ENCODE peak calls at places on chromosomes 11 and 22, in ten cellular contexts. V is WERI-Rb-1, W is B cell, H is fibroblast of pulmonary artery, Z is fibroblast of the aortic adventitia, Q is nephron progenitor cell, J is upper lobe of right lung, I is psoas muscle, M is endothelial cell of umbilical vein, C is HFF-Myc. R is an unnamed sample.

GRCh38 chr11:129722529-129722928 is 93.1 kb upstream of the TMEM45B start:
- DNase-seq in V (no peak), W (no peak), H (no peak), Z (no peak), Q (no peak), J (no peak), I (no peak), M (no peak), C (no peak), R (no peak)

GRCh38 chr11:71563401-71563800 is 2.0 kb upstream of the KRTAP5-10 start:
- DNase-seq in V (peak), W (no peak), H (peak), Z (peak), Q (peak), J (no peak), I (no peak), M (peak), C (no peak), R (no peak)

GRCh38 chr11:102226702-102227101 is 90.6 kb upstream of the BIRC3 start:
- DNase-seq in V (peak), W (no peak), H (peak), Z (peak), Q (no peak), J (no peak), I (no peak), M (peak), C (peak), R (no peak)

GRCh38 chr11:26572770-26573402 is 823 bp upstream of the MUC15 start:
- DNase-seq in V (no peak), W (no peak), H (no peak), Z (no peak), Q (no peak), J (no peak), I (no peak), M (no peak), C (no peak), R (no peak)

GRCh38 chr22:37197451-37198289 is 9.6 kb upstream of the C1QTNF6 start:
- DNase-seq in V (no peak), W (no peak), H (peak), Z (peak), Q (no peak), J (peak), I (peak), M (peak), C (no peak), R (peak)

GRCh38 chr11:132264616-132265015 is 894.2 kb downstream of the NTM start:
- DNase-seq in V (no peak), W (no peak), H (no peak), Z (no peak), Q (no peak), J (no peak), I (no peak), M (no peak), C (no peak), R (no peak)

GRCh38 chr11:118789501-118790356 is 1.2 kb downstream of the DDX6 start:
- DNase-seq in V (no peak), W (no peak), H (peak), Z (peak), Q (no peak), J (no peak), I (no peak), M (peak), C (no peak), R (no peak)

GRCh38 chr22:19331975-19332374 is 40.5 kb upstream of the CLTCL1 start:
- DNase-seq in V (no peak), W (no peak), H (no peak), Z (no peak), Q (no peak), J (no peak), I (no peak), M (no peak), C (no peak), R (no peak)

GRCh38 chr11:70788247-70789022 is 390.1 kb downstream of the CTTN start:
- DNase-seq in V (no peak), W (no peak), H (peak), Z (peak), Q (no peak), J (peak), I (no peak), M (peak), C (peak), R (no peak)

GRCh38 chr11:61065955-61066638 is 36.2 kb upstream of the CD5 start:
- DNase-seq in V (no peak), W (no peak), H (no peak), Z (no peak), Q (no peak), J (no peak), I (no peak), M (no peak), C (no peak), R (no peak)

GRCh38 chr11:45354976-45355705 is 69.0 kb upstream of the SYT13 start:
- DNase-seq in V (peak), W (peak), H (peak), Z (peak), Q (peak), J (peak), I (peak), M (peak), C (peak), R (peak)

GRCh38 chr11:34669458-34669857 is 48.6 kb downstream of the EHF start:
- DNase-seq in V (no peak), W (no peak), H (no peak), Z (no peak), Q (no peak), J (no peak), I (no peak), M (no peak), C (no peak), R (no peak)

GRCh38 chr11:47355283-47356128 is 3.0 kb upstream of the MYBPC3 start:
- DNase-seq in V (peak), W (no peak), H (peak), Z (peak), Q (peak), J (peak), I (peak), M (peak), C (peak), R (peak)

GRCh38 chr22:40509401-40510134 is 127.0 kb downstream of the MRTFA start:
- DNase-seq in V (no peak), W (no peak), H (peak), Z (peak), Q (no peak), J (no peak), I (peak), M (peak), C (no peak), R (no peak)

GRCh38 chr11:104442320-104442719 is 278.4 kb upstream of the PDGFD start:
- DNase-seq in V (no peak), W (no peak), H (peak), Z (peak), Q (no peak), J (no peak), I (no peak), M (no peak), C (no peak), R (no peak)

GRCh38 chr22:43127166-43127908 is 15.9 kb downstream of the MCAT start:
- DNase-seq in V (no peak), W (no peak), H (no peak), Z (no peak), Q (no peak), J (no peak), I (no peak), M (no peak), C (no peak), R (no peak)

GRCh38 chr11:61111786-61112517 is 9.7 kb downstream of the CD5 start:
- DNase-seq in V (no peak), W (no peak), H (no peak), Z (no peak), Q (no peak), J (no peak), I (no peak), M (no peak), C (no peak), R (no peak)

GRCh38 chr11:7522106-7522505 is 8.3 kb downstream of the PPFIBP2 start:
- DNase-seq in V (no peak), W (no peak), H (no peak), Z (no peak), Q (no peak), J (no peak), I (no peak), M (no peak), C (no peak), R (no peak)

GRCh38 chr11:115170133-115170815 is 333.9 kb downstream of the CADM1 start:
- DNase-seq in V (peak), W (no peak), H (peak), Z (peak), Q (peak), J (no peak), I (no peak), M (peak), C (no peak), R (no peak)

GRCh38 chr11:2300936-2301630 is 635 bp downstream of the C11orf21 start:
- DNase-seq in V (peak), W (no peak), H (no peak), Z (no peak), Q (no peak), J (peak), I (peak), M (no peak), C (no peak), R (peak)

GRCh38 chr11:67372993-67373915 is at the start of gene CLCF1:
- DNase-seq in V (peak), W (peak), H (peak), Z (peak), Q (peak), J (peak), I (peak), M (no peak), C (no peak), R (no peak)

GRCh38 chr11:101721270-101721669 is 137.5 kb upstream of the TRPC6 start:
- DNase-seq in V (no peak), W (no peak), H (no peak), Z (no peak), Q (no peak), J (no peak), I (no peak), M (no peak), C (no peak), R (no peak)

GRCh38 chr11:102177974-102178631 is 67.9 kb downstream of the YAP1 start:
- DNase-seq in V (no peak), W (no peak), H (peak), Z (peak), Q (no peak), J (no peak), I (no peak), M (peak), C (peak), R (no peak)

GRCh38 chr11:97110376-97110775 is 720.6 kb downstream of the JRKL start:
- DNase-seq in V (no peak), W (no peak), H (peak), Z (no peak), Q (no peak), J (no peak), I (no peak), M (no peak), C (no peak), R (no peak)

GRCh38 chr11:28168718-28169117 is 60.5 kb downstream of the METTL15 start:
- DNase-seq in V (no peak), W (no peak), H (no peak), Z (no peak), Q (no peak), J (no peak), I (no peak), M (no peak), C (no peak), R (no peak)

GRCh38 chr11:3989891-3990290 is 104.7 kb upstream of the RRM1 start:
- DNase-seq in V (no peak), W (no peak), H (no peak), Z (no peak), Q (no peak), J (no peak), I (no peak), M (no peak), C (no peak), R (no peak)

GRCh38 chr11:36352919-36353318 is 56.8 kb downstream of the PRR5L start:
- DNase-seq in V (no peak), W (no peak), H (no peak), Z (no peak), Q (no peak), J (no peak), I (no peak), M (no peak), C (no peak), R (no peak)

GRCh38 chr11:104151404-104152204 is 12.3 kb downstream of the PDGFD start:
- DNase-seq in V (no peak), W (no peak), H (peak), Z (peak), Q (no peak), J (no peak), I (no peak), M (peak), C (no peak), R (no peak)

GRCh38 chr11:103047837-103048236 is 44.1 kb downstream of the DCUN1D5 start:
- DNase-seq in V (no peak), W (no peak), H (no peak), Z (peak), Q (no peak), J (no peak), I (no peak), M (no peak), C (no peak), R (no peak)

GRCh38 chr22:31334329-31334728 is 11.8 kb downstream of the PATZ1 start:
- DNase-seq in V (no peak), W (no peak), H (no peak), Z (no peak), Q (no peak), J (no peak), I (no peak), M (no peak), C (no peak), R (no peak)

GRCh38 chr11:17407575-17407974 is 19.1 kb upstream of the KCNJ11 start:
- DNase-seq in V (no peak), W (no peak), H (no peak), Z (no peak), Q (no peak), J (no peak), I (no peak), M (no peak), C (no peak), R (no peak)

GRCh38 chr11:36540998-36541397 is 26.8 kb upstream of the RAG1 start:
- DNase-seq in V (peak), W (no peak), H (peak), Z (peak), Q (no peak), J (no peak), I (no peak), M (peak), C (peak), R (no peak)

GRCh38 chr11:44589301-44589700 is 23.8 kb downstream of the CD82 start:
- DNase-seq in V (no peak), W (no peak), H (peak), Z (no peak), Q (no peak), J (no peak), I (no peak), M (no peak), C (no peak), R (no peak)

GRCh38 chr11:17921620-17922473 is 91.0 kb downstream of the SERGEF start:
- DNase-seq in V (no peak), W (no peak), H (peak), Z (peak), Q (no peak), J (no peak), I (peak), M (no peak), C (peak), R (no peak)

GRCh38 chr11:14380947-14381555 is 22.1 kb upstream of the RRAS2 start:
- DNase-seq in V (peak), W (peak), H (peak), Z (peak), Q (peak), J (peak), I (peak), M (peak), C (no peak), R (peak)

GRCh38 chr11:102111787-102112653 is 1.8 kb downstream of the YAP1 start:
- DNase-seq in V (no peak), W (no peak), H (peak), Z (peak), Q (no peak), J (no peak), I (peak), M (peak), C (peak), R (no peak)

GRCh38 chr11:117375960-117376359 is 48.3 kb downstream of the CEP164 start:
- DNase-seq in V (no peak), W (no peak), H (no peak), Z (no peak), Q (no peak), J (no peak), I (no peak), M (no peak), C (no peak), R (no peak)

GRCh38 chr11:15770798-15771414 is 585.4 kb downstream of the SOX6 start:
- DNase-seq in V (peak), W (no peak), H (peak), Z (peak), Q (peak), J (peak), I (no peak), M (peak), C (no peak), R (peak)

GRCh38 chr11:65404638-65405339 is 17.8 kb upstream of the NEAT1 start:
- DNase-seq in V (no peak), W (no peak), H (no peak), Z (no peak), Q (no peak), J (no peak), I (no peak), M (no peak), C (no peak), R (no peak)

DNA sequence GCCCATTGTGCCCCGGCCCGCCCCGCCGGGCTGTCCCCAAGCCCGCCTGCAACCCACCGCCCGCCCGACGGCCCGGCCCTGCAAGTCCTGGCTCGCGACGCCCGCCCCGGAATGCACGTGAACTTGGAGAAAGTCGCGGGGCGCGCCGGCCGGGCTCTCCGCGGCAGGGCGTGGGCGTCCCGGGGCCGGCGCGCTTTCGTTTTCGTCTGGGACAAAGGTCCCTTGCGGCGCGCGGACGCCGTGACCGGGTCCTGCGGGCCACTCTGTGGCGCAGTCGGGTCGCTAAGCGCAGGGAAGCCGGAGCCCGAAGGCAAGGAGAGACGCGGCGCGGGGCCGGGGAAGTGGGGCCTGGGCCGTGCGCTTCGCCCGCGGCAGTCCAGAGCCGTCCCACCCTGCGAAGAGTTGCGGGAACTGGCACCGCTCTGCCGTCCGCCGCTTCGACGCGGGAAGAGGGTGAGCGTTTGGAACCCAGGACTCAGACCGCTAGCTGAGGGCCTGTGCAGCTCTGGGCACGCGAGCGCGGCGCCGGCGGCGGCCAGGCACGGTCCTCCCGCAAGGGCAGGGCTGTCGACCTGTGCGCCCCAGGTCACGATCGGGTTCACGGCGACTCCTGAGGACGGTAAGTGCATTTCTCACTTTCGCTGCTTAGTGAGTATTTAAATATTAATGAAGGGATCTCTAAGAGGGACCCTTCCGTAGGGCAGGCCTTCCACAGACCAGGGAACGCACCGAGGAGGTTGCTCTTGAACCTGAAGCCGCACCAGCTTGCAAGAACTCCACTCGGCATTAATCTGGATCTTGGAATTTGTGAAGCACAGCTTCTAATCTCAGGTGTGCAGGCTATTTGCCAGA is 78.1 kb upstream of the PPARA start:
- DNase-seq in V (peak), W (no peak), H (peak), Z (peak), Q (peak), J (peak), I (peak), M (peak), C (no peak), R (no peak)
- TF ChIP-seq CTCF in V (no peak), W (no peak), H (no peak), Z (no peak), Q (no peak), J (no peak), I (no peak), M (no peak), C (no peak), R (no peak)

DNA sequence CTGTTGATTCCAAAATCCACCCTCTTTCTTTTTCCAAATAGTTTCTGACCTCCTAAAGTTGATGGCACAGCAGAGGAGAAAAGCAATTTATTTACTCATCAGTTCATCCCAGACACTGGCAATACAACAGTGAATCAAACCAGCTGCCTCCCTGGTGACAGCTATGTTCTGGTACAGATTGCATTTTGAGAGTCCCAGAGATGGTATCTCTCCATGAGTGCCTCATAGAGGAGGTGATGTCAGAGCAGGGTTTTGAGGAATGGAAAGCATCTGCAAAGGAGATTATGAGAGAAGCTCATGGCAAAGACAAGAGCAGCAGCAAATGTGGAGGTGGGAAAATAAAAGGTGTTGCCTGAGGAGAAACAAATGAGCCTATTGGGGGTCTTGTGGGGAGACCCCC is 377.2 kb downstream of the MN1 start:
- DNase-seq in V (no peak), W (no peak), H (peak), Z (peak), Q (no peak), J (no peak), I (no peak), M (no peak), C (no peak), R (no peak)
- TF ChIP-seq CTCF in V (no peak), W (no peak), H (no peak), Z (no peak), Q (no peak), J (no peak), I (no peak), M (no peak), C (no peak), R (no peak)

DNA sequence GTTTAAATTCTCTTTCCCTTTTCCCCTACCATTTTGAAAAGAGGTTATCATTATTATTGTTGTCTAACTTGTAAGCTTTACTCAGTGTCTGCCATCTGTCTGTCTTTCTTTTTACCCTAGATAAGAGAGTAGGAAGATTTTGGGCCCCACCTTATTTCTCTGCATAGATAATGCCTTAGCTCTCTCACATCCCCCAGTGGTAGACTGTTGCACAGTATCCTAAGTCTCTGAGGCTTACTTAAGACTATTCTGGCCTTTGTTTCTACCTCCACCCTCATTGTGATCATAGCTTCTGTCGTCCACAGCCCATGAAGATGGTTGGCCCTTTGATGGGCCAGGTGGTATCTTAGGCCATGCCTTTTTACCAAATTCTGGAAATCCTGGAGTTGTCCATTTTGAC is 3.6 kb upstream of the OR51L1 start:
- DNase-seq in V (no peak), W (no peak), H (peak), Z (no peak), Q (no peak), J (no peak), I (no peak), M (no peak), C (no peak), R (no peak)
- TF ChIP-seq CTCF in V (no peak), W (no peak), H (peak), Z (no peak), Q (peak), J (no peak), I (no peak), M (no peak), C (no peak), R (no peak)

GRCh38 chr11:106446961-106447360 is 369.5 kb downstream of the AASDHPPT start:
- DNase-seq in V (peak), W (no peak), H (no peak), Z (no peak), Q (no peak), J (no peak), I (no peak), M (no peak), C (no peak), R (no peak)
- TF ChIP-seq CTCF in V (no peak), W (no peak), H (no peak), Z (peak), Q (no peak), J (no peak), I (no peak), M (no peak), C (no peak), R (no peak)

GRCh38 chr11:62850911-62851806 is 11.8 kb upstream of the WDR74 start:
- DNase-seq in V (no peak), W (no peak), H (no peak), Z (no peak), Q (no peak), J (no peak), I (no peak), M (no peak), C (no peak), R (no peak)
- TF ChIP-seq CTCF in V (no peak), W (no peak), H (no peak), Z (no peak), Q (no peak), J (no peak), I (no peak), M (no peak), C (no peak), R (no peak)

R was measured in omental fat pad.